ENCODE peak calls at places on chromosome 1, in ten cellular contexts. O, W, A, K, J, G, X, Y, V and N are unnamed samples.

GRCh38 chr1:185401019-185401418 is 84.0 kb upstream of the IVNS1ABP start:
- DNase-seq in G (peak), K (no peak), Y (no peak), W (no peak), A (peak), J (no peak), X (peak), V (no peak), O (no peak), N (no peak)

GRCh38 chr1:229844675-229845074 is 218.6 kb downstream of the URB2 start:
- DNase-seq in A (peak), W (no peak), O (no peak), J (peak), Y (no peak), K (no peak), G (no peak), V (no peak), X (no peak), N (no peak)

GRCh38 chr1:112239953-112240352 is 156.1 kb upstream of the CTTNBP2NL start:
- DNase-seq in V (no peak), A (no peak), X (no peak), G (no peak), J (no peak), O (no peak), W (no peak), Y (no peak), K (no peak), N (no peak)

GRCh38 chr1:168466703-168467081 is 77.1 kb downstream of the XCL2 start:
- DNase-seq in A (no peak), X (no peak), Y (no peak), K (no peak), W (peak), J (no peak), G (no peak), V (no peak), O (no peak), N (no peak)

GRCh38 chr1:220784751-220785150 is 2.0 kb upstream of the MTARC1 start:
- DNase-seq in X (peak), A (no peak), J (no peak), G (no peak), O (no peak), W (no peak), K (no peak), Y (no peak), V (no peak), N (no peak)

GRCh38 chr1:173590557-173590956 is 12.3 kb downstream of the SLC9C2 start:
- DNase-seq in O (no peak), X (no peak), V (no peak), A (peak), G (peak), W (no peak), K (no peak), Y (no peak), J (no peak), N (no peak)

GRCh38 chr1:226308166-226308722 is 720 bp downstream of the LIN9 start:
- DNase-seq in A (no peak), O (no peak), W (no peak), G (peak), Y (no peak), K (peak), V (peak), X (no peak), J (peak), N (no peak)

GRCh38 chr1:205584732-205585131 is 47.1 kb downstream of the ELK4 start:
- DNase-seq in G (no peak), V (no peak), A (no peak), O (no peak), K (no peak), W (no peak), X (peak), J (peak), Y (no peak), N (no peak)

GRCh38 chr1:90558126-90558525 is 159.0 kb downstream of the BARHL2 start:
- DNase-seq in X (peak), A (no peak), Y (no peak), G (no peak), V (no peak), O (no peak), J (no peak), W (no peak), K (no peak), N (no peak)

GRCh38 chr1:200168926-200169325 is 141.4 kb downstream of the NR5A2 start:
- DNase-seq in J (no peak), A (no peak), Y (no peak), G (no peak), X (no peak), V (no peak), K (no peak), W (no peak), O (no peak), N (no peak)

GRCh38 chr1:158060001-158060400 is 66.6 kb downstream of the KIRREL1 start:
- DNase-seq in J (no peak), O (no peak), X (peak), W (no peak), A (no peak), K (no peak), Y (no peak), V (no peak), G (no peak), N (no peak)

GRCh38 chr1:86137458-86137857 is 19.1 kb downstream of the COL24A1 start:
- DNase-seq in K (no peak), J (no peak), Y (no peak), V (no peak), W (no peak), O (no peak), A (peak), X (no peak), G (peak), N (no peak)

GRCh38 chr1:233006582-233006981 is 56.2 kb downstream of the NTPCR start:
- DNase-seq in W (no peak), O (no peak), K (no peak), J (no peak), A (no peak), G (no peak), X (no peak), V (no peak), Y (no peak), N (no peak)

GRCh38 chr1:58584082-58584895 is 7.2 kb upstream of the TACSTD2 start:
- DNase-seq in O (peak), V (no peak), G (peak), W (no peak), J (peak), K (peak), X (peak), Y (no peak), A (peak), N (no peak)

GRCh38 chr1:65946376-65946775 is 153.7 kb downstream of the PDE4B start:
- DNase-seq in O (no peak), J (no peak), V (no peak), A (no peak), G (no peak), W (no peak), K (no peak), Y (no peak), X (no peak), N (no peak)

GRCh38 chr1:156400191-156400920 is 31.3 kb downstream of the RHBG start:
- DNase-seq in V (no peak), X (peak), G (no peak), W (no peak), Y (no peak), A (no peak), K (no peak), J (no peak), O (no peak), N (peak)

GRCh38 chr1:154943649-154944421 is 7.3 kb upstream of the PMVK start:
- DNase-seq in G (peak), O (peak), V (no peak), K (no peak), X (peak), J (no peak), W (no peak), A (no peak), Y (no peak), N (no peak)

GRCh38 chr1:240706150-240706904 is 94.4 kb upstream of the GREM2 start:
- DNase-seq in V (no peak), X (no peak), A (no peak), J (no peak), Y (no peak), G (no peak), O (peak), K (no peak), W (no peak), N (no peak)

GRCh38 chr1:21105807-21106206 is 70.9 kb downstream of the EIF4G3 start:
- DNase-seq in V (no peak), G (no peak), J (no peak), K (no peak), A (no peak), Y (no peak), X (no peak), W (no peak), O (no peak), N (no peak)

GRCh38 chr1:66752000-66752592 is at the start of gene DYNLT5:
- DNase-seq in Y (no peak), G (no peak), A (no peak), K (peak), J (peak), O (no peak), W (no peak), V (peak), X (peak), N (peak)

GRCh38 chr1:42931911-42932422 is 26.7 kb downstream of the SLC2A1 start:
- DNase-seq in A (no peak), Y (peak), O (no peak), K (no peak), J (no peak), X (peak), W (peak), V (peak), G (peak), N (no peak)

GRCh38 chr1:154607084-154607747 is 770 bp downstream of the ADAR start:
- DNase-seq in W (no peak), X (no peak), V (no peak), O (peak), G (peak), J (no peak), Y (no peak), K (no peak), A (peak), N (peak)

GRCh38 chr1:176696689-176697088 is 233.7 kb downstream of the PAPPA2 start:
- DNase-seq in K (no peak), G (no peak), O (no peak), X (no peak), A (no peak), J (no peak), V (no peak), Y (no peak), W (no peak), N (no peak)

GRCh38 chr1:159239551-159240220 is 35.0 kb downstream of the ACKR1 start:
- DNase-seq in K (no peak), A (peak), G (no peak), O (no peak), X (no peak), W (peak), J (no peak), Y (no peak), V (no peak), N (no peak)

GRCh38 chr1:172390620-172391491 is 29.6 kb upstream of the C1orf105 start:
- DNase-seq in K (peak), G (no peak), Y (no peak), V (no peak), W (peak), A (no peak), J (no peak), X (peak), O (peak), N (no peak)
- H3K27ac ChIP-seq in K (no peak), G (peak), Y (peak), V (peak), W (peak), A (no peak), J (no peak), X (no peak), O (peak), N (peak)

GRCh38 chr1:41698916-41699860 is 214.7 kb upstream of the EDN2 start:
- DNase-seq in O (no peak), Y (no peak), K (no peak), G (no peak), V (no peak), X (no peak), A (no peak), J (no peak), W (peak), N (no peak)
- H3K27ac ChIP-seq in O (no peak), Y (no peak), K (no peak), G (no peak), V (no peak), X (no peak), A (no peak), J (no peak), W (peak), N (no peak)

GRCh38 chr1:186577201-186577600 is 103.0 kb downstream of the PTGS2 start:
- DNase-seq in X (no peak), W (no peak), O (no peak), K (no peak), V (no peak), Y (no peak), J (no peak), A (peak), G (no peak), N (no peak)

GRCh38 chr1:186572509-186572908 is 107.7 kb downstream of the PTGS2 start:
- DNase-seq in J (no peak), K (no peak), A (no peak), Y (no peak), O (no peak), X (no peak), G (no peak), V (no peak), W (no peak), N (no peak)

GRCh38 chr1:186578325-186579016 is 101.8 kb downstream of the PTGS2 start:
- DNase-seq in G (peak), X (no peak), W (no peak), Y (no peak), K (no peak), O (no peak), A (peak), J (no peak), V (no peak), N (no peak)

GRCh38 chr1:186574951-186575747 is 105.1 kb downstream of the PTGS2 start:
- DNase-seq in Y (no peak), K (no peak), V (no peak), X (no peak), O (no peak), W (no peak), A (no peak), G (no peak), J (no peak), N (no peak)

GRCh38 chr1:186577633-186578032 is 102.6 kb downstream of the PTGS2 start:
- DNase-seq in Y (no peak), X (no peak), V (no peak), O (no peak), W (no peak), K (no peak), G (no peak), A (no peak), J (no peak), N (no peak)
- H3K27ac ChIP-seq in Y (no peak), X (no peak), V (no peak), O (no peak), W (no peak), K (no peak), G (no peak), A (no peak), J (no peak), N (no peak)

GRCh38 chr1:109979489-109980091 is 5.0 kb upstream of the AHCYL1 start:
- DNase-seq in V (no peak), Y (no peak), J (no peak), X (no peak), G (peak), A (peak), O (no peak), W (no peak), K (no peak), N (no peak)

GRCh38 chr1:109975718-109976117 is 8.8 kb upstream of the AHCYL1 start:
- DNase-seq in V (no peak), W (no peak), K (no peak), J (no peak), G (peak), Y (no peak), X (no peak), O (no peak), A (peak), N (no peak)

GRCh38 chr1:109978761-109979488 is 5.6 kb upstream of the AHCYL1 start:
- DNase-seq in V (no peak), K (no peak), A (no peak), G (no peak), Y (no peak), W (no peak), X (no peak), J (no peak), O (no peak), N (no peak)

GRCh38 chr1:109977657-109978378 is 6.7 kb upstream of the AHCYL1 start:
- DNase-seq in O (peak), G (no peak), A (no peak), K (no peak), W (no peak), Y (no peak), J (no peak), X (no peak), V (peak), N (no peak)

GRCh38 chr1:109977225-109977624 is 7.3 kb upstream of the AHCYL1 start:
- DNase-seq in W (no peak), X (no peak), V (peak), G (no peak), Y (no peak), J (no peak), O (no peak), A (no peak), K (no peak), N (no peak)
- H3K27ac ChIP-seq in W (no peak), X (no peak), V (peak), G (peak), Y (peak), J (no peak), O (peak), A (no peak), K (no peak), N (no peak)

DNA sequence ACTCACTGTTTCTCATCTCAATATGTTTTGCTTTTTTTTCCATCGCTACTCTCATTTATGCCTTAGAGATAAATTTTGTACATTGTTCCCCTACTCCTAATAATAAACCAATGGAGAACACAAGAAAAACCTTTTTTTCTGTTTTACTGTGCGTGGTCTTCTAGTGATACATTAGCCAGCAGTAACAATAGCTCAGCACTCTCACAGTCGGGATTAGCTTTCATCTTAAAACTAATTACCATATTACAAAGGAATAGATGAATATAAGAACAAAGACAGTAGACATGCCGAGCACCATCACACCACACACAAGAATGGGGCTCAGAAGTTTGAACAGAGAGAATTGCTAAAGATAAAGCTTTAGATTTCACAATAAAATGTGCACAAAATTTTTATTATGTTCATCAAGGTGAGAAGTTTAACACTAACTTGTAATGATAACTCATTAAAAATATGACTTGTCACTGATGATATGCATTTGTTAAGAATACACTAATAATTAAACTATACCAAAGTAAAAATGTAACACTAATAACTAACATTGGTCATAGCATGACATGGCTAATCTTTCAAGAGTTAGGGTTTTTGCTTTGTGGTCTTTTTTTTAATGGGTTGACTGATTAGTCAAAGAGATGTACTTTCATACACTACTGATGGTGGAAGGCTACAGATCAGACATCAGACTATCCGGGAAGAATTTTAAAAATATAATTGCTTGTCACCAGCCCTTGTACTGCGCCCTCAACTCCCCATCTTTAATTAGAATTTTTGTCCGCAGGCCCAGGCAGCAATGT is 61.8 kb downstream of the EXTL2 start:
- DNase-seq in W (no peak), V (no peak), G (no peak), O (no peak), J (no peak), Y (no peak), K (no peak), A (no peak), X (no peak), N (no peak)
- H3K27ac ChIP-seq in W (no peak), V (no peak), G (no peak), O (no peak), J (no peak), Y (no peak), K (no peak), A (no peak), X (peak), N (no peak)

GRCh38 chr1:2330511-2331199 is 60.7 kb downstream of the MORN1 start:
- DNase-seq in K (peak), X (no peak), G (no peak), Y (no peak), A (no peak), J (no peak), O (peak), V (no peak), W (no peak), N (no peak)
- H3K27ac ChIP-seq in K (peak), X (peak), G (no peak), Y (peak), A (no peak), J (no peak), O (peak), V (peak), W (no peak), N (no peak)